ENCODE peak calls at places on chromosomes 11 and 22, in nine cellular contexts. R is stomach, E is epithelial cell of esophagus, O is fibroblast of mammary gland, N is kidney epithelial cell, L is tibial nerve, F is A549, M is cardiac fibroblast, Z is AG10803. U is an unnamed sample.

GRCh38 chr22:21978564-21979386 is 3.8 kb downstream of the TOP3B start:
- DNase-seq in N (no peak), E (no peak), F (no peak), M (no peak), Z (no peak), O (no peak), L (no peak), R (no peak), U (no peak)

GRCh38 chr22:43923191-43923590 is 414 bp upstream of the PNPLA3 start:
- DNase-seq in E (no peak), M (no peak), L (no peak), O (no peak), Z (no peak), N (no peak), F (no peak), R (no peak), U (no peak)

GRCh38 chr22:27518583-27519437 is 282.7 kb downstream of the MN1 start:
- DNase-seq in N (no peak), M (peak; percentile 48), R (no peak), L (no peak), F (no peak), E (no peak), Z (no peak), O (no peak), U (no peak)

GRCh38 chr11:94493443-94494199 is at the start of the genes ANKRD49 and MRE11:
- DNase-seq in N (peak; percentile 96), O (peak; percentile 97), M (peak; percentile 98), Z (peak; percentile 98), F (peak; percentile 63), L (peak; percentile 98), R (peak; percentile 98), E (peak; percentile 99), U (peak; percentile 90)

GRCh38 chr11:1299621-1300020 is 9.8 kb downstream of the TOLLIP start:
- DNase-seq in O (no peak), M (no peak), E (no peak), L (no peak), Z (no peak), N (no peak), F (no peak), R (peak; percentile 22), U (no peak)

GRCh38 chr22:44037519-44038370 is 13.6 kb downstream of the PARVB start:
- DNase-seq in F (peak; percentile 66), Z (peak; percentile 93), N (peak; percentile 90), R (no peak), O (peak; percentile 94), L (peak; percentile 23), E (peak; percentile 96), M (peak; percentile 87), U (peak; percentile 23)

GRCh38 chr11:65537620-65538231 is 12.8 kb downstream of the SCYL1 start:
- DNase-seq in L (no peak), R (no peak), M (no peak), N (no peak), O (no peak), F (no peak), Z (no peak), E (no peak), U (no peak)

GRCh38 chr22:46957521-46957920 is 195.1 kb downstream of the TBC1D22A start:
- DNase-seq in F (no peak), L (no peak), M (no peak), Z (no peak), R (peak; percentile 4), O (no peak), N (no peak), E (no peak), U (no peak)

GRCh38 chr11:63663809-63664208 is 7.4 kb downstream of the ATL3 start:
- DNase-seq in F (no peak), L (no peak), Z (peak; percentile 65), O (peak; percentile 79), R (no peak), M (peak; percentile 61), E (peak; percentile 81), N (peak; percentile 42), U (no peak)

GRCh38 chr11:47992959-47993820 is 12.8 kb downstream of the PTPRJ start:
- DNase-seq in R (no peak), Z (peak; percentile 67), N (peak; percentile 80), L (no peak), O (peak; percentile 94), E (no peak), M (peak; percentile 76), F (peak; percentile 72), U (no peak)

GRCh38 chr22:24101966-24102365 is 79.3 kb upstream of the SUSD2 start:
- DNase-seq in O (no peak), M (no peak), R (no peak), F (no peak), Z (no peak), E (no peak), N (no peak), L (no peak), U (no peak)

GRCh38 chr11:57646756-57647303 is 2.9 kb downstream of the YPEL4 start:
- DNase-seq in M (no peak), Z (no peak), F (no peak), L (no peak), R (no peak), O (no peak), E (peak; percentile 69), N (no peak), U (no peak)

GRCh38 chr11:20310596-20311394 is 52.7 kb upstream of the HTATIP2 start:
- DNase-seq in M (no peak), L (no peak), N (no peak), E (no peak), Z (no peak), R (no peak), O (no peak), F (no peak), U (peak; percentile 9)

GRCh38 chr22:27973851-27974250 is 54.8 kb upstream of the PITPNB start:
- DNase-seq in F (no peak), E (no peak), L (no peak), Z (no peak), N (no peak), O (no peak), M (no peak), R (no peak), U (no peak)

GRCh38 chr11:71343828-71344400 is 91.5 kb upstream of the SHANK2 start:
- DNase-seq in N (no peak), M (no peak), E (no peak), F (no peak), R (no peak), L (no peak), O (no peak), Z (no peak), U (no peak)

GRCh38 chr11:71341173-71341572 is 88.8 kb upstream of the SHANK2 start:
- DNase-seq in N (no peak), L (no peak), F (no peak), R (no peak), M (no peak), E (no peak), Z (no peak), O (no peak), U (no peak)

GRCh38 chr11:71342116-71342515 is 89.7 kb upstream of the SHANK2 start:
- DNase-seq in O (peak; percentile 55), Z (peak; percentile 28), L (no peak), E (peak; percentile 64), N (no peak), M (peak; percentile 26), R (no peak), F (no peak), U (no peak)

GRCh38 chr11:71341596-71341995 is 89.2 kb upstream of the SHANK2 start:
- DNase-seq in E (no peak), O (no peak), F (no peak), R (no peak), Z (no peak), L (no peak), M (no peak), N (no peak), U (no peak)

GRCh38 chr11:71342951-71343827 is 90.8 kb upstream of the SHANK2 start:
- DNase-seq in O (peak; percentile 36), M (peak; percentile 29), F (peak; percentile 82), E (peak; percentile 46), Z (peak; percentile 11), L (no peak), R (peak; percentile 58), N (no peak), U (no peak)
- TF ChIP-seq CTCF in O (peak; percentile 67), M (peak; percentile 57), F (peak; percentile 69), E (peak; percentile 67), Z (peak; percentile 64), L (no peak), R (no peak), N (peak; percentile 74), U (peak; percentile 73)

GRCh38 chr11:2378527-2379210 is 1.6 kb downstream of the CD81 start:
- DNase-seq in N (no peak), E (no peak), M (peak; percentile 54), Z (peak; percentile 89), R (no peak), O (peak; percentile 88), L (peak; percentile 64), F (no peak), U (no peak)

GRCh38 chr11:2377511-2378443 is 667 bp downstream of the CD81 start:
- DNase-seq in R (peak; percentile 69), Z (peak; percentile 48), M (peak; percentile 55), O (peak; percentile 34), F (peak; percentile 41), L (peak; percentile 76), N (no peak), E (peak; percentile 62), U (no peak)

GRCh38 chr11:2375341-2375853 is 1.7 kb upstream of the CD81 start:
- DNase-seq in Z (no peak), E (no peak), L (no peak), N (no peak), O (no peak), F (no peak), R (no peak), M (no peak), U (no peak)

GRCh38 chr11:2375964-2376551 is 1.1 kb upstream of the CD81 start:
- DNase-seq in R (no peak), F (no peak), N (peak; percentile 43), E (no peak), M (no peak), Z (no peak), L (no peak), O (no peak), U (no peak)

GRCh38 chr11:2376751-2377451 is at the start of gene CD81:
- DNase-seq in R (peak; percentile 53), M (peak; percentile 58), E (peak; percentile 48), Z (no peak), N (no peak), F (peak; percentile 32), L (peak; percentile 45), O (peak; percentile 25), U (no peak)
- H3K4me3 ChIP-seq in R (peak within 1 kb of the TSS; percentile 96), M (peak within 1 kb of the TSS; percentile 91), E (peak within 1 kb of the TSS; percentile 84), Z (peak within 1 kb of the TSS; percentile 97), N (peak within 1 kb of the TSS; percentile 92), F (peak within 1 kb of the TSS; percentile 100), L (peak within 1 kb of the TSS; percentile 78), O (peak within 1 kb of the TSS; percentile 73), U (peak within 1 kb of the TSS; percentile 86)

DNA sequence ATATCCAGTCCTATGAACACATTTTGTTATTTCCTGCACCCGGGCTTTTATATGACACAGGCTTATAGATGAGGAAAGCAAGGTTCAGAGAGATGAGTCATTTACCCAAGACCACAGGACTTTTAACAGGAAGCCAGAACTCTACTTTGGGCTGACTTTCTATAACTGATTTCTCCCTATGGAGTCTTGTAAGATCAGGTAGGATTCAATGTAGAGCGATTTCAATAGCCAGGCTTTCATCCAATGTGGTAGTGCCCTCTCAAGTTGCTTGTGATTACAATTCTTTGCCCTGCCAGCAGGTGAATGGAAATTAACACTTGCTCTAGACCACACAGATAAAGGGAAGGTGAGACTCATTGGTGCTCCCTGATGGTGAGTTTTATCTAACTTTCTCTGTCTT is 378.3 kb downstream of the INSC start:
- DNase-seq in N (peak; percentile 53), M (no peak), E (no peak), L (no peak), Z (no peak), O (no peak), R (no peak), F (no peak), U (no peak)
- TF ChIP-seq CTCF in N (no peak), M (no peak), E (no peak), L (no peak), Z (no peak), O (no peak), R (no peak), F (no peak), U (no peak)

GRCh38 chr11:123430736-123431356 is 777 bp downstream of the GRAMD1B start:
- DNase-seq in R (peak; percentile 52), E (peak; percentile 21), M (peak; percentile 49), N (no peak), F (peak; percentile 49), L (peak; percentile 41), O (no peak), Z (peak; percentile 64), U (no peak)
- H3K4me3 ChIP-seq in R (peak overlapping the region; percentile 53), E (peak overlapping the region; percentile 34), M (peak overlapping the region; percentile 69), N (peak overlapping the region; percentile 64), F (peak overlapping the region; percentile 93), L (peak overlapping the region; percentile 60), O (peak overlapping the region; percentile 37), Z (peak overlapping the region; percentile 92), U (peak overlapping the region; percentile 77)